ENCODE peak calls at places on chromosomes 5 and 9, in seven cellular contexts. B is gastrocnemius medialis, U is mucosa of descending colon, J is fibroblast of the aortic adventitia, D is PC-9, P is BJ, O is astrocyte. V is an unnamed sample.

GRCh38 chr9:108056805-108057386 is 567.3 kb upstream of the KLF4 start:
- DNase-seq in J (peak), B (no peak), P (peak), U (no peak), O (peak), D (peak), V (no peak)

GRCh38 chr5:176573564-176574296 is 24.6 kb downstream of the CDHR2 start:
- DNase-seq in P (no peak), U (peak), J (peak), D (no peak), O (no peak), B (peak), V (peak)

GRCh38 chr5:17233488-17233887 is 16.1 kb downstream of the BASP1 start:
- DNase-seq in O (peak), J (no peak), P (no peak), U (no peak), B (no peak), D (no peak), V (no peak)

GRCh38 chr9:127087836-127088235 is 34.6 kb downstream of the ANGPTL2 start:
- DNase-seq in P (no peak), U (no peak), B (no peak), J (no peak), O (no peak), D (no peak), V (no peak)

GRCh38 chr9:75039006-75039405 is 10.9 kb upstream of the CARNMT1 start:
- DNase-seq in D (no peak), U (no peak), P (peak), B (no peak), O (peak), J (peak), V (no peak)

GRCh38 chr9:107707915-107708441 is 218.4 kb upstream of the KLF4 start:
- DNase-seq in J (peak), P (no peak), O (peak), D (no peak), B (no peak), U (no peak), V (no peak)

GRCh38 chr9:125816321-125816720 is 69.1 kb downstream of the PBX3 start:
- DNase-seq in P (no peak), B (no peak), O (no peak), J (no peak), U (no peak), D (no peak), V (no peak)

GRCh38 chr5:59873113-59873512 is 20.4 kb downstream of the PDE4D start:
- DNase-seq in O (peak), P (peak), J (peak), U (no peak), B (no peak), D (peak), V (peak)

GRCh38 chr9:16139781-16140180 is 586.9 kb downstream of the CCDC171 start:
- DNase-seq in J (peak), B (peak), P (no peak), O (no peak), U (no peak), D (no peak), V (no peak)

GRCh38 chr9:32486839-32487562 is 39.0 kb downstream of the RIGI start:
- DNase-seq in O (peak), B (no peak), P (no peak), D (no peak), J (peak), U (no peak), V (no peak)

GRCh38 chr5:561408-561807 is 37.2 kb upstream of the SLC9A3 start:
- DNase-seq in J (no peak), D (no peak), U (no peak), P (no peak), B (no peak), O (no peak), V (peak)

GRCh38 chr5:13567819-13568218 is 376.7 kb downstream of the DNAH5 start:
- DNase-seq in B (no peak), J (peak), O (peak), P (peak), D (peak), U (no peak), V (no peak)

GRCh38 chr5:60843693-60844428 is at the start of gene ELOVL7:
- DNase-seq in P (no peak), B (no peak), D (peak), U (peak), J (no peak), O (peak), V (peak)

GRCh38 chr9:118643118-118643517 is 726.1 kb downstream of the BRINP1 start:
- DNase-seq in P (no peak), U (no peak), O (peak), D (peak), B (no peak), J (no peak), V (peak)

GRCh38 chr5:144484124-144484897 is 313.6 kb downstream of the KCTD16 start:
- DNase-seq in P (peak), D (peak), O (peak), J (peak), B (no peak), U (no peak), V (no peak)

GRCh38 chr5:154857091-154857533 is 1.3 kb upstream of the CNOT8 start:
- DNase-seq in B (no peak), O (no peak), P (no peak), J (no peak), D (no peak), U (no peak), V (no peak)

GRCh38 chr9:120622790-120623189 is 42.8 kb upstream of the CDK5RAP2 start:
- DNase-seq in J (no peak), O (no peak), U (no peak), P (no peak), B (no peak), D (no peak), V (no peak)

GRCh38 chr9:89655990-89656657 is 51.3 kb downstream of the GADD45G start:
- DNase-seq in O (no peak), B (no peak), U (no peak), D (no peak), J (no peak), P (no peak), V (no peak)

GRCh38 chr5:5522336-5522735 is 99.9 kb downstream of the ICE1 start:
- DNase-seq in P (no peak), B (no peak), J (no peak), O (no peak), D (no peak), U (no peak), V (no peak)

GRCh38 chr9:108182950-108183381 is 672.8 kb downstream of the ACTL7B start:
- DNase-seq in D (no peak), J (peak), P (no peak), U (no peak), B (no peak), O (peak), V (no peak)

GRCh38 chr9:33143241-33143642 is 23.9 kb downstream of the B4GALT1 start:
- DNase-seq in D (peak), P (peak), U (no peak), J (peak), B (no peak), O (peak), V (no peak)

GRCh38 chr5:138000102-138000723 is 32.7 kb downstream of the FAM13B start:
- DNase-seq in P (no peak), U (no peak), D (no peak), O (peak), B (peak), J (peak), V (no peak)

DNA sequence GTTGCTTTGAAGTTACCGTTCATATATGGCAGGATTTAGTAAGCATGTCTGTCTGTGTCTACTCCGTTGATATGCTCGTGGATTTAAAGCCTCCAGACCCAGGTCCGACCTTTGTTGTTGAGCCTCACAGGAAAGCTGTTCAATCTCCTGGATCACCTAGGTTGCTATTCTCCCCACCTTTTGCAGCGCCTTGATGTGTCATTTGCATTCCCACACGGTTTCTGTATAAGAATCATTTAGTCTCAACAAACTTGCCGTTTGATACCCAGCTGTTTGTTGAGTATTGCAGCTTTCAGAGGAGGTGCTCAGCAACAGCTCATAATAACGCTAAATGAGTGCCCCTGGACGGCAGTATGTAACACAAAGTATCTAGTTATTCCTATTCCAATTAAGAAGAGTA is 1.2 kb upstream of the ADGRV1 start:
- DNase-seq in J (no peak), B (no peak), O (no peak), P (no peak), U (no peak), D (no peak), V (no peak)
- H3K4me3 ChIP-seq in J (no peak), B (no peak), O (no peak), P (no peak), U (no peak), D (peak), V (no peak)

DNA sequence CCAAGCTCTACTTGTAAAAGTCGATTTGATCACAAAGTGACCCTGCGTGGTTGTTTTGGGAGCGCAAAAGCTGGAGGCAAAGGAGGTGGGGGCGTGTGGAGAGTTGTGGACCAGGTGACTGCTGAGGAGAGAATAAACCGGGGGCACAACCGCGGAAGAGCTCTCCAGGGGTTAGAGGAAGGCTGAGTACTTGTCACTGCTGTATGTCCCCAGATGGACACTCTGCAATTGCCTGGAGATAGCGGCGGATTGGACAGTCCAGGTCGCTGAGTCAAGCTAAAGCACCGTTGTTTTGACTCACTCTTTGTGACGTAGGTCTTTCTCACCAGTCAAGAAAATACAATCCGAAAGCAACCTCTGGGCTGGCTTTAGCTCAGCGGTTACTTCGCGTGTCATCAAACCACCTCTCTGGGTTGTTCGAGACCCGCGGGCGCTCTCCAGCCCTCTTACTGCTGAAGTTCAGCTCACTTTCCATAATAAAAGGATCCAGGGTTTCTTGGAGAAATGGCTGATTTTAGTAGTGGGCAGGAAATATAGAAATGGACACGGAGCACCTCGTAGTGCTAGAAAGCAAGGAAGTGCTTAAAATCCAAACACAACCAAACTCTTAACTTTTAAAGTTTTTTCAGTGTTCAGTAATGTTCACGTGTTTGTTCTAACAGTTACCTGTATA is 25.7 kb downstream of the ZMAT2 start:
- DNase-seq in P (peak), U (peak), B (no peak), D (peak), J (peak), O (peak), V (peak)
- H3K4me3 ChIP-seq in P (peak), U (no peak), B (peak), D (peak), J (peak), O (peak), V (peak)

GRCh38 chr5:77627869-77628674 is 10.4 kb downstream of the OTP start:
- DNase-seq in J (no peak), B (no peak), D (no peak), U (no peak), P (no peak), O (no peak), V (no peak)
- H3K4me3 ChIP-seq in J (no peak), B (no peak), D (no peak), U (no peak), P (no peak), O (no peak), V (no peak)

DNA sequence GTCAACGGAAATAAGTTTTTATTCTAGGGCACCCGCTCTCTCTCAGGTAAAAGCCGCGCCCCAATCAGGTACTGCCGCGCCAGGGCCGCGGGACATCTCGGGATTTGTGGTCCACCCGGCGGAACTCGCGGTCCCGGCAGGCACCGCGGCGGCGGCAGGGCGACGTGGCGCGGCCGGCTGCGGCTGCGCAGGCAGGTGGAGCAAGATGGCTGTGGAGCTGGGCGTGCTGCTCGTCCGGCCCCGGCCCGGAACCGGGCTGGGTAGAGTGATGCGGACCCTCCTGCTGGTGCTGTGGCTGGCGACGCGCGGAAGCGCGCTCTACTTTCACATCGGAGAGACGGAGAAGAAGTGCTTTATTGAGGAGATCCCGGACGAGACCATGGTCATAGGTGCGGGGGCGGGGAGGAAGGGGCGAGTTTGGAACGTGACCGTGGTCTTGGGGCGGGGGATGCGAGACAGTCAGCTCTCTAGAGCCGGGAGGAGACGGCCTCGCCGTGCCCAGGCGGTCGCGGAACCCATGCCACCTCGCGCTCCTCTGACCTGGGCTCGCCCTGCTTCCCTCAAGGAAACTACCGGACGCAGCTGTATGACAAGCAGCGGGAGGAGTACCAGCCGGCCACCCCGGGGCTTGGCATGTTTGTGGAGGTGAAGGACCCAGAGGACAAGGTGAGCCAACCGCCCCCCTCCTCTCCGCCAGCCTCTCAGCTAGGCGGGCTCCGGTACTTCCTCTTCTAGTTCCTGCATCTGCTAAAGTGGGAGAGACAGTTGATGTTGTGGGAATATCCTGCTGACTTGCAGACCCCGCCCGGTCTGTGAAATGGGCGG is at the start of gene TMED9:
- DNase-seq in U (peak), P (peak), O (peak), B (peak), J (peak), D (peak), V (peak)
- H3K4me3 ChIP-seq in U (peak), P (peak), O (peak), B (peak), J (peak), D (peak), V (peak)

GRCh38 chr5:83721878-83722779 is 1.5 kb upstream of the HAPLN1 start:
- DNase-seq in D (no peak), O (peak), B (no peak), J (peak), U (peak), P (no peak), V (peak)
- H3K4me3 ChIP-seq in D (peak), O (peak), B (peak), J (peak), U (peak), P (peak), V (peak)